ENCODE peak calls at places on chromosomes 7 and 10, in five cellular contexts. A is GM23338, L is transverse colon, J is K562, R is H1. P is an unnamed sample. For H3K27me3, the result is how much of the 10 kb centered on the place peaks cover.

GRCh38 chr10:59234814-59235429 is 58.5 kb downstream of the PHYHIPL start:
- DNase-seq in A (peak), L (peak), J (peak), R (no peak), P (no peak)

GRCh38 chr7:69795932-69796331 is 197.7 kb downstream of the AUTS2 start:
- DNase-seq in A (no peak), L (no peak), J (no peak), R (no peak), P (no peak)

GRCh38 chr10:86251426-86251825 is 115.2 kb downstream of the GRID1 start:
- DNase-seq in A (no peak), L (no peak), J (no peak), R (no peak), P (peak)

GRCh38 chr10:119807960-119808697 is 64.5 kb downstream of the MCMBP start:
- DNase-seq in A (no peak), L (no peak), J (no peak), R (no peak), P (no peak)

GRCh38 chr7:73749931-73750776 is 11.6 kb upstream of the ABHD11 start:
- DNase-seq in A (no peak), L (peak), J (peak), R (no peak), P (no peak)

GRCh38 chr7:17477182-17477581 is 178.7 kb downstream of the AHR start:
- DNase-seq in A (no peak), L (no peak), J (no peak), R (no peak), P (no peak)

GRCh38 chr10:58755688-58756087 is 243.0 kb downstream of the BICC1 start:
- DNase-seq in A (no peak), L (peak), J (no peak), R (no peak), P (no peak)

GRCh38 chr7:112120818-112121217 is 85.4 kb downstream of the DOCK4 start:
- DNase-seq in A (no peak), L (no peak), J (no peak), R (no peak), P (no peak)

GRCh38 chr10:97843296-97843671 is 6.4 kb upstream of the GOLGA7B start:
- DNase-seq in A (no peak), L (no peak), J (no peak), R (no peak), P (no peak)

GRCh38 chr7:33862946-33863814 is 42.2 kb upstream of the BMPER start:
- DNase-seq in A (no peak), L (no peak), J (no peak), R (no peak), P (no peak)

GRCh38 chr7:108004220-108005142 is 1.5 kb upstream of the LAMB1 start:
- DNase-seq in A (peak), L (no peak), J (no peak), R (peak), P (no peak)

GRCh38 chr10:127376071-127376470 is 173.0 kb upstream of the NPS start:
- DNase-seq in A (no peak), L (no peak), J (no peak), R (no peak), P (no peak)

GRCh38 chr7:47937711-47938573 is 10.3 kb downstream of the PKD1L1 start:
- DNase-seq in A (no peak), L (peak), J (no peak), R (no peak), P (no peak)

GRCh38 chr10:74898201-74898976 is 72.0 kb downstream of the KAT6B start:
- DNase-seq in A (no peak), L (no peak), J (no peak), R (no peak), P (no peak)

DNA sequence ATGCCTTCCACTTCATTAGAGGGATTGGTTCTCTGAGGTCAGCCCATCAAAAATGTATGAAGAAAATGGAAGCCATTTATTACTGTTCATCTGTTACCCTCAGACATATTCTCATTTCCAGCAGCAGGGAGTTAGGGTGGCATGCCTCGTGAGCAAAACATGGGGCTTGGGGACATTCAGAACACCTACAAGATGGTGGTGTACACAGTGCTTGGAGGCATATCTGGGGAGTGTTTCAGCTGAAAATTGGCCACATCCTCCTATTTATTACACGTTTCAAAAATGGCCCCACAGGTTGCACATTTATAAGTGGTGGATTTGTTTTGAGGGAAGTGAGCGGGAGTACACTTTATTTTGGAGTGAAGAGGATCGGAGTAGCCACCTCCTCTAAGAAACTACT is 93.4 kb downstream of the SPAG6 start:
- DNase-seq in A (no peak), L (no peak), J (no peak), R (no peak), P (no peak)
- H3K27me3 ChIP-seq in A (half or more), L (under half), J (under half), R (half or more), P (under half)

GRCh38 chr7:44377134-44377463 is 51.7 kb upstream of the CAMK2B start:
- DNase-seq in A (no peak), L (no peak), J (no peak), R (peak), P (peak)

GRCh38 chr7:44374007-44374763 is 48.8 kb upstream of the CAMK2B start:
- DNase-seq in A (no peak), L (no peak), J (no peak), R (no peak), P (peak)

GRCh38 chr7:44375926-44376342 is 50.5 kb upstream of the CAMK2B start:
- DNase-seq in A (no peak), L (no peak), J (no peak), R (no peak), P (no peak)

GRCh38 chr7:44376429-44377133 is 51.2 kb upstream of the CAMK2B start:
- DNase-seq in A (no peak), L (no peak), J (no peak), R (no peak), P (no peak)

DNA sequence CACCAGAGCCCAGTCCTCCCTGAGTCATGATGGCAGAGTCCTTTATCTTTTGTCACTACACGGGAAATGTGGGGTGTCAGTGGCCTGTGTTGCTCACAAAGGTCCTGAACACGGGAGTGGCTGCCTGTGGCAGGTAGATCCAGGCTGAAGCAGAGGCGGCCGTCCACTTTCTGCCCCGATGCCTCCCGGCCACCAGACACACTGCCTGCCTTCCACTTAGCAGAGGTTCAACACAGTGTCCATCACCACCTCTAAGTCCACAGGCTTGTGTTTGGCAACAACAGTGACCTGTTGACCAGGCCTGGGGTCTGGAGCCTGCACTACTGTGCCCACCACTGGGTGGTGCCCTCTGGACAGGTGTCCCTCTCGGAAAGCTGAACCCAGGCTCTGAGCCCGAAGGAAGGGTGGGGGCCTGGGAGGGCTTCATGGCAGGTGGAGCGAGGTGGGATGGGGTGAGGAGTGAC is 49.9 kb upstream of the CAMK2B start:
- DNase-seq in A (peak), L (no peak), J (peak), R (peak), P (no peak)
- TF ChIP-seq CTCF in A (peak), L (no peak), J (peak), R (peak), P (peak)

DNA sequence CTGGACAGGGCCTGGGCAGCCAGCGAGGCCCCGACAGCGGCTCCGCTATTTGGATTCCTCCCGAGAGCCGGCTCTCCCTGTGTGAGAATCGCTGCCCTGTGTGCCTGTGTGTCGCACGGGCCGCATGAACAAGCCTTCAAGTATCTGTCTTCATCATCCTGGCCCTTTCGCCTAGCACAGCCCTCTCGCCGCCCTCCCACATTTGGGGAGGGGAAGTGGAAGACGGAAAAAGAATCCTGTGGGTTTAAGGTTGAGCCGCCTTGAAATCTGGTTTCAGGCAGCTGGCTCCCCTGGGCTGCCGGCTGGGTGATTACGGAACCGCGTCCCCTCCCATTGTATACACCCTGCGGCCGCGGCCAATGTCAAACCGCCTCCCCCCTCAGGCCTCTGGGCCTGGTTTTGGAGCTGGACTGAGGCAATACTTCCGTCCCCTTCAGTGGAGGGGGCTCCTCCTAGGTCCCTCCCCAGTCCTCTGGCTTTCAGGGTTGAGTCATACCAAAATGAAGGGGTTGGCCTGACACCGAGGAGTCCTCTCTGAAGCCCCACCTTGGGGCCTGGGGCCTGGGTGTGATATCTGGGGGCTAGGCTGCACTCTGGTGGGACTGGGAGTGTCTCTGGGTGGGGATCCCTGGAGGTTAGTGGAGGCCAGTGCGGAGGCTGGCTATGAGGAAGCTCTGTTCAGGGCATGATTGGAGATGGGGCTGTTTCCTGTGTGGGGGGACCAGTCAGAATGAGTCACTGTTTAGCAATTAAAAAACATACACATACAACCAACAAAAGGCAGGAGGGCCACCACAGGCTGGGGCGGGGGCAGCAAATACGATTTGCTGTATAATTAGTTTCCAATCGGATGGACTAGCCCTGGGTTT is 1.7 kb downstream of the TRIM8 start:
- DNase-seq in A (peak), L (peak), J (peak), R (peak), P (peak)
- TF ChIP-seq POLR2AphosphoS5 in A (no peak), L (peak), J (peak), R (no peak), P (peak)

GRCh38 chr7:128931965-128932861 is 5.5 kb upstream of the IRF5 start:
- DNase-seq in A (no peak), L (no peak), J (no peak), R (no peak), P (no peak)
- H3K27me3 ChIP-seq in A (under half), L (under half), J (half or more), R (under half), P (under half)

GRCh38 chr10:96473866-96474265 is 39.9 kb downstream of the TLL2 start:
- DNase-seq in A (no peak), L (no peak), J (no peak), R (no peak), P (no peak)

GRCh38 chr10:96465599-96465998 is 48.1 kb downstream of the TLL2 start:
- DNase-seq in A (no peak), L (no peak), J (no peak), R (no peak), P (no peak)

GRCh38 chr10:96468845-96469244 is 44.9 kb downstream of the TLL2 start:
- DNase-seq in A (no peak), L (no peak), J (no peak), R (no peak), P (no peak)

GRCh38 chr10:96470108-96470743 is 43.5 kb downstream of the TLL2 start:
- DNase-seq in A (peak), L (no peak), J (peak), R (peak), P (no peak)
- TF ChIP-seq CTCF in A (peak), L (peak), J (peak), R (peak), P (peak)

P was measured in spleen.